ENCODE peak calls at places on chromosomes 4 and X, in nine cellular contexts. H, N, X, E, P, K, T, F and Z are unnamed samples.

GRCh38 chr4:151485541-151486131 is 76.7 kb downstream of the FHIP1A start:
- DNase-seq in H (no peak), N (no peak), X (no peak), E (no peak), P (no peak), K (no peak), T (peak), F (peak), Z (no peak)

GRCh38 chr4:52187603-52188002 is 136.5 kb downstream of the SPATA18 start:
- DNase-seq in H (no peak), N (no peak), X (no peak), E (no peak), P (no peak), K (no peak), T (no peak), F (no peak), Z (no peak)

GRCh38 chr4:52037730-52038108 is 380 bp downstream of the SGCB start:
- DNase-seq in H (peak), N (no peak), X (no peak), E (no peak), P (no peak), K (peak), T (peak), F (no peak), Z (peak)

GRCh38 chr4:23958749-23959148 is 68.9 kb upstream of the PPARGC1A start:
- DNase-seq in H (no peak), N (no peak), X (no peak), E (no peak), P (no peak), K (no peak), T (no peak), F (no peak), Z (no peak)

GRCh38 chr4:138259296-138259695 is 17.1 kb upstream of the SLC7A11 start:
- DNase-seq in H (no peak), N (no peak), X (no peak), E (no peak), P (no peak), K (no peak), T (peak), F (no peak), Z (no peak)

GRCh38 chrX:110569506-110569905 is 210.9 kb downstream of the RTL9 start:
- DNase-seq in H (no peak), N (no peak), X (no peak), E (no peak), P (no peak), K (no peak), T (peak), F (no peak), Z (no peak)

GRCh38 chr4:60648774-60649173 is 551.4 kb upstream of the ADGRL3 start:
- DNase-seq in H (no peak), N (no peak), X (no peak), E (no peak), P (no peak), K (no peak), T (no peak), F (no peak), Z (no peak)

GRCh38 chr4:15719506-15719905 is 16.6 kb downstream of the BST1 start:
- DNase-seq in H (peak), N (no peak), X (no peak), E (no peak), P (no peak), K (no peak), T (no peak), F (no peak), Z (no peak)

GRCh38 chr4:3765271-3766206 is 646 bp upstream of the ADRA2C start:
- DNase-seq in H (peak), N (peak), X (no peak), E (peak), P (no peak), K (peak), T (peak), F (peak), Z (no peak)

GRCh38 chr4:10458190-10458589 is 964 bp upstream of the ZNF518B start:
- DNase-seq in H (no peak), N (no peak), X (no peak), E (peak), P (no peak), K (no peak), T (no peak), F (no peak), Z (no peak)

GRCh38 chr4:159048166-159048886 is 54.6 kb upstream of the RAPGEF2 start:
- DNase-seq in H (peak), N (peak), X (no peak), E (no peak), P (no peak), K (peak), T (peak), F (peak), Z (no peak)

GRCh38 chr4:94298725-94299252 is 43.8 kb downstream of the HPGDS start:
- DNase-seq in H (no peak), N (no peak), X (no peak), E (no peak), P (no peak), K (no peak), T (no peak), F (no peak), Z (no peak)

GRCh38 chrX:6021316-6022091 is 207.2 kb downstream of the NLGN4X start:
- DNase-seq in H (no peak), N (peak), X (no peak), E (no peak), P (peak), K (no peak), T (peak), F (no peak), Z (no peak)

GRCh38 chrX:119072771-119073170 is at the start of gene CT47C1:
- DNase-seq in H (no peak), N (no peak), X (no peak), E (no peak), P (no peak), K (no peak), T (peak), F (no peak), Z (no peak)

DNA sequence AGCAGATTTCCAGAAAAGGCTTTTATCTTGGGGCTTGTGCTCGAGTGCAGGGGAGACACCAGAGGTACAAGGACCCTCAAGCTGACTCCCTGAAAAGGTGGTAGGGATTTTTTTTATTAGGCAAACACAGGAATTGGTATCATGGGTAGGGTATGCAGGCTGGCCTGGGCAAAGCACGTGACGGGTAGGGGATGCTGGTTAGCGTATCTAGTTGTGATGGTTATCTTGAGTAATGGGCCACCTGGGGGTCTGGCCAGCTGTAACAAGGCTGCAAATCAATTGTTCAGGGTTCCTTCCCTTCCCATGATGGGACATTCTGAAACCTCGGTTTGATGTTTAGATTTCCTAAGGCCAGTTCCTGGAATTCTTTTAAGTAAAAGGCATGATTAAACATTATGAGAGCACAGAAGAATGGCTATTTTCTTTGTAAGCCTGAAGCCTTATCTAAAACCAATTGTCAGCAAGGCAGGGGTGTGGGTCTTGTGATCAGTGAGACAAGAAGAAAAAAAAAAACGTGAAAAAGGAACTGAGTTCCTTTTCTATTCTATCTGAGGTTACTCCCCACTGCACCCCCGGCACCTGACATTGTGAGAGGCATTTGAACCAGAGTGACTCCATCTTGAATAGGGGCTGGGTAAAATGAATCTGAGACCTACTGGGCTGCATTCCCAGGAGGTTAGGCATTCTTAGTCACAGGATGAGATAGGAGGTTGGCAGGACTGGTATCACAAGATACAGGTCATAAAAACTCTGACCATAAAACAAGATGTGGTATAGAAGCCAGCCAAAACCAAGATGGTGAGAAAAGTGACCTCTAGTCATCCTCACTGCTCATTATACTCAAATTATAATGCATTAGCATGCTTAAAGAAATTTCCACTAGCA is 64.2 kb upstream of the S100G start:
- DNase-seq in H (no peak), N (no peak), X (no peak), E (no peak), P (no peak), K (no peak), T (peak), F (no peak), Z (no peak)
- H3K27ac ChIP-seq in H (no peak), N (no peak), X (no peak), E (no peak), P (no peak), K (peak), T (no peak), F (no peak), Z (no peak)

DNA sequence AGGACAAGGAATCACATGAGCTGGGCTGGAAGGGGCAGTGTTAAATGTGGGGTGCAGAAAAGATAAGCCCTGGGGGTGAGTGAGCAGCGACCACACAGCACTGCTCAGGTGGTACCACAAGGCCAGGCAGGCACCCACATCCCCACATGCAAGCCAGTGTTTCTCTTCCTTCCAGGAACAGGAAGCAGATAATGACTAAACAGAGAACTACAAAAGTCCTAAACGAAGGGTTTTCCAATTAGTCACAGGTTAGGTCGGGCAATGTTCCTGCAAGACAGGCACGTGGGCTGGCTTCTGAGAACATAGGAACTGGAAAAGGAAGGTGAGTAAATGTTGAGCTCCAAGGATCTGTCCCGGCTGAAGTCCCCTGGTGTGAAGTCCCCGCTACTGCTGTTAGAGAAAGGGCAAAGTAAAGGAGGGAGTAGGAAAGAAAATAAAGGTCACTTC is 19.5 kb downstream of the RELL1 start:
- DNase-seq in H (peak), N (no peak), X (no peak), E (no peak), P (no peak), K (peak), T (peak), F (peak), Z (no peak)
- H3K27ac ChIP-seq in H (no peak), N (no peak), X (peak), E (no peak), P (no peak), K (peak), T (peak), F (peak), Z (no peak)

GRCh38 chr4:169272265-169272886 is 1.6 kb upstream of the SH3RF1 start:
- DNase-seq in H (no peak), N (no peak), X (no peak), E (no peak), P (no peak), K (no peak), T (peak), F (no peak), Z (no peak)
- H3K27ac ChIP-seq in H (peak), N (no peak), X (peak), E (no peak), P (no peak), K (no peak), T (no peak), F (no peak), Z (no peak)

GRCh38 chr4:82268050-82268825 is 105.6 kb downstream of the HNRNPD start:
- DNase-seq in H (peak), N (peak), X (no peak), E (no peak), P (peak), K (peak), T (peak), F (peak), Z (peak)
- H3K27ac ChIP-seq in H (no peak), N (no peak), X (no peak), E (peak), P (no peak), K (no peak), T (no peak), F (no peak), Z (no peak)

DNA sequence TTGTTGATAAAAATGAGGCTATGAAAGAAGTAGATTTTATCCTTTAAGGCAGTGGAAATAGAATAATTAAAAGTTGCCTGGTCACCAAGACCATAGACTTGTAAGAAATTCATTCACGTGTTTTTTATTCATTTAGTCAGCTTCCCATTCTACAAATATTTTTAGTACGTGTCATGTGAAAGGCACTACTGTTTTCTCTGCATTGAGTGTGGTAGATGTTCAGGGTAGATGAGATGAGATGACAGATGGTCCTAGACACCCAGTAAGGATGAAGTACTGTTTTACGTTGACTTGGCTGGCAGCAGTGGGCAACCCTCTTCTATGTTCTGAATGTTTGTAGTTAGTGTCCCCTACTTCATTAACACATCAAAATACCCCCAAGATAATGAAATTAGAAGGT is 228.1 kb downstream of the ARHGAP24 start:
- DNase-seq in H (no peak), N (no peak), X (no peak), E (no peak), P (no peak), K (no peak), T (no peak), F (no peak), Z (no peak)
- H3K27ac ChIP-seq in H (no peak), N (no peak), X (no peak), E (peak), P (no peak), K (no peak), T (no peak), F (no peak), Z (no peak)

DNA sequence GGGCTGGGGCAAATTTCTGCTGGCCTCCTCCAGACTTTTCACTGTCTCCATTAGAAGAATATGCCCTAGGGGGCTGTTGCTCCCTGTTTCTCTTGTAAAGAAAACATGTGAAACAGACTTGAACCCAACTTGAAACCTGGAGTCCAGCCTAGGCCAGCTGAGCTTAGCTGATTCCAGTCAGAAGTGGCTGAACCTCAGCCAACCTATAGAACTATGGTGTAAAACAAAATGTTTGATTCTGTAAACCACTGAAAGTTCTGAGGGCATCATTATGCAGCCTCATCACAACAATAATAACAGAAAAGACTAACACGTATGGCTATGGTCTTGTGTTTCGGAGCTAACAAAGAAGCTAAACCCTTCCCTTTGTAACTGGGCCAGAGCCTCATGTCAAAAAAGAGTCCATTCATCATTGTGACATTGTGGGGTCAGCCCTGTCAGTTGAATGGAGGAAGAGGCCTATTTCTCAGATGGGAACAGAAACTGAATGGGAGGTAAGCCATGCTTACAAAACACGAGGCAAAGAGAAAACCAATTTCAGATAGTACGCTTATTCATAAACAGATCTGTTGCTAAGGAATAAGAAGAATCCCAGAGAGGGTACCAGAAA is 34.1 kb downstream of the SETD7 start:
- DNase-seq in H (no peak), N (no peak), X (no peak), E (no peak), P (no peak), K (no peak), T (no peak), F (no peak), Z (no peak)
- H3K27ac ChIP-seq in H (no peak), N (no peak), X (no peak), E (no peak), P (no peak), K (no peak), T (no peak), F (no peak), Z (no peak)

GRCh38 chrX:25717122-25717521 is 421.0 kb upstream of the MAGEB18 start:
- DNase-seq in H (no peak), N (no peak), X (no peak), E (no peak), P (no peak), K (no peak), T (no peak), F (no peak), Z (no peak)
- H3K27ac ChIP-seq in H (no peak), N (no peak), X (no peak), E (no peak), P (no peak), K (no peak), T (no peak), F (no peak), Z (no peak)

GRCh38 chr4:11624370-11624769 is 195.7 kb upstream of the HS3ST1 start:
- DNase-seq in H (no peak), N (no peak), X (no peak), E (no peak), P (no peak), K (no peak), T (no peak), F (no peak), Z (no peak)

GRCh38 chr4:11625206-11625605 is 196.5 kb upstream of the HS3ST1 start:
- DNase-seq in H (no peak), N (no peak), X (no peak), E (no peak), P (no peak), K (no peak), T (no peak), F (peak), Z (no peak)

GRCh38 chr4:11623726-11624037 is 195.0 kb upstream of the HS3ST1 start:
- DNase-seq in H (no peak), N (no peak), X (no peak), E (no peak), P (peak), K (no peak), T (no peak), F (peak), Z (peak)

GRCh38 chr4:11628093-11628725 is 199.5 kb upstream of the HS3ST1 start:
- DNase-seq in H (no peak), N (no peak), X (no peak), E (no peak), P (no peak), K (no peak), T (peak), F (no peak), Z (no peak)

DNA sequence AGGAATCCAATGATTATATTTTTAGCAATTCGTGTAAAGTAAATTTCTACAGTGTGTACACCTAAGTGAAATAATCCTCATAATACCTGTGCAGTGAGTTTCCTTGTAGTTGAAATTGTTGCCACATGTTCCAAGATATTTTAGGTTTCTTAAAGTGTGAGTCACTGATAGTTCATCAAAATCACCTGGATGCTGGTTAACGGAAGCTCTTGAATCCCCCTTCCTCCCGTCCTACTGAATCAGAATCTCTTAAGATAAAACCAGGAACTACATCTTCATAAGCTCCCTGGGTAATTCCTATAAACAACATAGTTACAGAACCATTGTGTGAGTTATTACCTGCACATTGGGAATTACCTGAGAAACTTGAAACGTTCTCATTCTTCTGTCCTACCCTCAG is 197.4 kb upstream of the HS3ST1 start:
- DNase-seq in H (no peak), N (no peak), X (no peak), E (no peak), P (no peak), K (no peak), T (no peak), F (no peak), Z (no peak)
- H3K27ac ChIP-seq in H (no peak), N (no peak), X (peak), E (no peak), P (no peak), K (no peak), T (no peak), F (no peak), Z (no peak)

DNA sequence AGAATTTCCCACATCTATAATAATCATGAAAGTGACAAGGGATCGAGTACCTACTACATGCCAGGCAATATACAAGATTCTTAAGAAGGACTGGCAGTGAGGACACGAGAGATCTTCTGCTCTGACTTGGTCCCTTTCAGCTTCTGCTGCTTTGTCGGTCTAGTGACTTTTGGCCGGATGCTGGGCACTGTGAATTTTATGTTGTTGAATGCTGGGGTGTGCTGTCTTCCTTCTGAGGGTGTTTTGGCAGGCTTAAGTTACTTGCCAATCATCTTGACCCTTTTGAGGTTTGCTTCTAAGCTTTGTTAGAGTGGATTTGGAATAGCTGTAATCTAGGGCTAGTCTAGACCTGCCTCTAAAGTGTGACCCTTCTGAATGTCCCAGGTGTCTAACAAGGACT is 23.5 kb downstream of the NAT8L start:
- DNase-seq in H (no peak), N (no peak), X (no peak), E (no peak), P (no peak), K (no peak), T (no peak), F (no peak), Z (no peak)
- H3K27ac ChIP-seq in H (no peak), N (no peak), X (no peak), E (no peak), P (no peak), K (no peak), T (no peak), F (no peak), Z (no peak)